ENCODE peak calls at places on chromosomes 3 and 15, in five cellular contexts. L is mesendoderm; G is stimulated activated CD8-positive, alpha-beta memory T cell treated with anti-CD3 and anti-CD28 coated beads, Interleukin-7, amount 100 ng/mL, for 48 hours; T is stimulated activated naive CD4-positive, alpha-beta T cell; R is GM10248. K is an unnamed sample.

GRCh38 chr3:39754549-39754948 is 54.9 kb upstream of the MYRIP start:
- DNase-seq in L (no peak), R (peak; percentile 20), T (no peak), G (no peak), K (no peak)

GRCh38 chr15:55254916-55255679 is 34.5 kb downstream of the RAB27A start:
- DNase-seq in T (no peak), L (no peak), R (peak; percentile 37), G (no peak), K (no peak)

GRCh38 chr3:125231895-125232294 is 19.3 kb upstream of the SLC12A8 start:
- DNase-seq in R (no peak), G (no peak), T (no peak), L (no peak), K (no peak)

GRCh38 chr3:141413387-141414140 is 45.3 kb downstream of the ZBTB38 start:
- DNase-seq in L (no peak), G (no peak), T (no peak), R (no peak), K (peak; percentile 25)

GRCh38 chr3:112598731-112599130 is 36.9 kb downstream of the SLC35A5 start:
- DNase-seq in T (no peak), R (no peak), L (no peak), G (no peak), K (no peak)

GRCh38 chr3:138124689-138125420 is 7.3 kb downstream of the A4GNT start:
- DNase-seq in T (no peak), L (no peak), G (no peak), R (no peak), K (no peak)

GRCh38 chr15:62524848-62525247 is 359.8 kb upstream of the C2CD4B start:
- DNase-seq in T (no peak), L (no peak), G (no peak), R (no peak), K (no peak)

GRCh38 chr15:74642724-74643367 is 27.2 kb downstream of the CLK3 start:
- DNase-seq in G (no peak), T (no peak), R (no peak), L (peak; percentile 86), K (no peak)

GRCh38 chr3:139355502-139355901 is 11.7 kb downstream of the MRPS22 start:
- DNase-seq in T (no peak), G (no peak), L (no peak), R (no peak), K (no peak)

K was measured in MM.1S.